ENCODE peak calls at places on chromosomes 11 and 22, in nine cellular contexts. O is glutamatergic neuron; H is SJSA1; I is activated T-helper 9 cell treated with anti-CD3 and anti-CD28 coated beads, Interleukin-2, amount 50 U/mL, for 16 hours; E is neuronal stem cell; M is activated CD4-positive, alpha-beta T cell treated with anti-CD3 and anti-CD28 coated beads, Interleukin-2, amount 10 ng/mL, durations not matched to agents 7 days and 5 days; A is stimulated activated CD4-positive, alpha-beta T cell treated with anti-CD3 and anti-CD28 coated beads, TNF-alpha, amount 100 ng/mL, for 24 hours; V is sciatic nerve; N is effector memory CD4-positive, alpha-beta T cell. B is an unnamed sample.

GRCh38 chr11:77129841-77130756 is 2.1 kb downstream of the MYO7A start:
- DNase-seq in O (no peak), H (no peak), I (no peak), E (no peak), M (no peak), A (no peak), V (no peak), N (no peak), B (no peak)

GRCh38 chr22:47275479-47276218 is 513.2 kb downstream of the TBC1D22A start:
- DNase-seq in O (no peak), H (no peak), I (no peak), E (no peak), M (no peak), A (no peak), V (no peak), N (no peak), B (no peak)

GRCh38 chr11:118614511-118614910 is 7.1 kb downstream of the PHLDB1 start:
- DNase-seq in O (peak; percentile 2), H (no peak), I (no peak), E (no peak), M (no peak), A (no peak), V (no peak), N (no peak), B (no peak)

GRCh38 chr22:30969532-30970355 is 679 bp downstream of the TUG1 start:
- DNase-seq in O (peak; percentile 65), H (no peak), I (peak; percentile 24), E (no peak), M (peak; percentile 48), A (peak; percentile 23), V (peak; percentile 59), N (peak; percentile 30), B (no peak)

GRCh38 chr11:8841899-8842298 is 69.1 kb upstream of the AKIP1 start:
- DNase-seq in O (no peak), H (no peak), I (no peak), E (no peak), M (no peak), A (no peak), V (no peak), N (no peak), B (no peak)

GRCh38 chr11:5591613-5592012 is 4.8 kb upstream of the TRIM6 start:
- DNase-seq in O (no peak), H (no peak), I (no peak), E (no peak), M (no peak), A (no peak), V (no peak), N (no peak), B (no peak)

GRCh38 chr22:22111267-22111751 is 128.7 kb upstream of the TOP3B start:
- DNase-seq in O (no peak), H (peak; percentile 28), I (no peak), E (no peak), M (peak; percentile 44), A (peak; percentile 46), V (no peak), N (no peak), B (no peak)

GRCh38 chr22:35376728-35377472 is 4.0 kb upstream of the HMOX1 start:
- DNase-seq in O (peak; percentile 87), H (peak; percentile 97), I (no peak), E (peak; percentile 95), M (peak; percentile 19), A (peak; percentile 31), V (peak; percentile 97), N (no peak), B (peak; percentile 98)

GRCh38 chr11:37988031-37988430 is 1390.0 kb upstream of the RAG2 start:
- DNase-seq in O (no peak), H (no peak), I (no peak), E (no peak), M (no peak), A (no peak), V (no peak), N (no peak), B (no peak)

GRCh38 chr11:72972541-72973128 is 158.4 kb downstream of the ATG16L2 start:
- DNase-seq in O (no peak), H (no peak), I (no peak), E (no peak), M (no peak), A (no peak), V (no peak), N (no peak), B (no peak)

GRCh38 chr11:87368876-87369480 is 331.2 kb downstream of the TMEM135 start:
- DNase-seq in O (no peak), H (no peak), I (no peak), E (no peak), M (no peak), A (no peak), V (no peak), N (no peak), B (no peak)

GRCh38 chr11:108117746-108118371 is 3.5 kb upstream of the ACAT1 start:
- DNase-seq in O (no peak), H (peak; percentile 5), I (no peak), E (no peak), M (no peak), A (no peak), V (no peak), N (no peak), B (no peak)

GRCh38 chr11:13663631-13664071 is 4.8 kb upstream of the FAR1 start:
- DNase-seq in O (no peak), H (no peak), I (no peak), E (no peak), M (no peak), A (no peak), V (no peak), N (no peak), B (no peak)

GRCh38 chr22:44523981-44524759 is 26.1 kb upstream of the RTL6 start:
- DNase-seq in O (no peak), H (peak; percentile 90), I (no peak), E (no peak), M (no peak), A (no peak), V (no peak), N (no peak), B (peak; percentile 61)

GRCh38 chr22:49026476-49027121 is 801.1 kb downstream of the BRD1 start:
- DNase-seq in O (no peak), H (no peak), I (no peak), E (no peak), M (no peak), A (no peak), V (no peak), N (no peak), B (no peak)

GRCh38 chr22:23698094-23698493 is 7.3 kb downstream of the RGL4 start:
- DNase-seq in O (no peak), H (no peak), I (no peak), E (no peak), M (no peak), A (no peak), V (no peak), N (no peak), B (no peak)

GRCh38 chr22:34308101-34308500 is 387.8 kb upstream of the LARGE1 start:
- DNase-seq in O (no peak), H (no peak), I (no peak), E (no peak), M (no peak), A (no peak), V (no peak), N (no peak), B (no peak)

GRCh38 chr22:43945632-43946390 is 9.4 kb upstream of the SAMM50 start:
- DNase-seq in O (peak; percentile 83), H (peak; percentile 38), I (peak; percentile 41), E (peak; percentile 36), M (peak; percentile 76), A (peak; percentile 70), V (peak; percentile 74), N (peak; percentile 28), B (no peak)

GRCh38 chr11:132037961-132038360 is 667.5 kb downstream of the NTM start:
- DNase-seq in O (no peak), H (no peak), I (no peak), E (no peak), M (no peak), A (no peak), V (no peak), N (no peak), B (no peak)

GRCh38 chr11:9138612-9139579 is 47.5 kb upstream of the SCUBE2 start:
- DNase-seq in O (no peak), H (peak; percentile 81), I (peak; percentile 10), E (no peak), M (no peak), A (peak; percentile 33), V (no peak), N (no peak), B (no peak)

GRCh38 chr11:26878959-26879581 is 114.8 kb upstream of the FIBIN start:
- DNase-seq in O (no peak), H (no peak), I (no peak), E (no peak), M (no peak), A (no peak), V (no peak), N (no peak), B (no peak)

GRCh38 chr11:95577716-95578460 is 211.7 kb downstream of the FAM76B start:
- DNase-seq in O (no peak), H (no peak), I (no peak), E (no peak), M (no peak), A (no peak), V (no peak), N (no peak), B (no peak)

GRCh38 chr11:3090096-3090901 is 33.1 kb upstream of the CARS1 start:
- DNase-seq in O (no peak), H (no peak), I (no peak), E (no peak), M (no peak), A (no peak), V (peak; percentile 56), N (no peak), B (no peak)

GRCh38 chr11:26149585-26149984 is 182.3 kb upstream of the ANO3 start:
- DNase-seq in O (no peak), H (no peak), I (no peak), E (no peak), M (no peak), A (no peak), V (peak; percentile 44), N (no peak), B (no peak)

GRCh38 chr22:47586038-47586437 is 823.6 kb downstream of the TBC1D22A start:
- DNase-seq in O (no peak), H (no peak), I (no peak), E (no peak), M (no peak), A (no peak), V (no peak), N (no peak), B (no peak)

GRCh38 chr11:17494019-17494418 is 17.4 kb upstream of the ABCC8 start:
- DNase-seq in O (no peak), H (no peak), I (no peak), E (no peak), M (no peak), A (no peak), V (no peak), N (no peak), B (no peak)

GRCh38 chr11:36069576-36070214 is 125.8 kb downstream of the LDLRAD3 start:
- DNase-seq in O (peak; percentile 32), H (no peak), I (no peak), E (peak; percentile 36), M (no peak), A (no peak), V (no peak), N (no peak), B (no peak)

B was measured in right atrium auricular region.